ENCODE peak calls at places on chromosomes 6 and 20, in five cellular contexts. One of them, this sample, is unnamed.

GRCh38 chr20:62356948-62357667 is 10.0 kb downstream of the LAMA5 start:
- DNase-seq in RPMI7951: peak
- DNase-seq in ureter: no peak
- DNase-seq in cardiac fibroblast: peak
- DNase-seq in cardiac muscle cell: no peak
- DNase-seq in this sample: peak

GRCh38 chr6:72390548-72390947 is 231.3 kb upstream of the KCNQ5 start:
- DNase-seq in RPMI7951: no peak
- DNase-seq in ureter: no peak
- DNase-seq in cardiac fibroblast: no peak
- DNase-seq in cardiac muscle cell: peak
- DNase-seq in this sample: no peak

GRCh38 chr6:141203902-141204575 is 928.7 kb upstream of the GJE1 start:
- DNase-seq in RPMI7951: peak
- DNase-seq in ureter: no peak
- DNase-seq in cardiac fibroblast: peak
- DNase-seq in cardiac muscle cell: no peak
- DNase-seq in this sample: peak

GRCh38 chr6:13559251-13559650 is 15.2 kb upstream of the SIRT5 start:
- DNase-seq in RPMI7951: no peak
- DNase-seq in ureter: no peak
- DNase-seq in cardiac fibroblast: no peak
- DNase-seq in cardiac muscle cell: no peak
- DNase-seq in this sample: no peak

GRCh38 chr20:3224681-3225421 is 14.1 kb downstream of the SLC4A11 start:
- DNase-seq in RPMI7951: no peak
- DNase-seq in ureter: no peak
- DNase-seq in cardiac fibroblast: no peak
- DNase-seq in cardiac muscle cell: no peak
- DNase-seq in this sample: no peak

GRCh38 chr20:595330-596308 is 14.5 kb downstream of the TCF15 start:
- DNase-seq in RPMI7951: no peak
- DNase-seq in ureter: no peak
- DNase-seq in cardiac fibroblast: no peak
- DNase-seq in cardiac muscle cell: no peak
- DNase-seq in this sample: no peak

GRCh38 chr20:60680554-60680953 is 571.5 kb upstream of the CDH4 start:
- DNase-seq in RPMI7951: no peak
- DNase-seq in ureter: no peak
- DNase-seq in cardiac fibroblast: no peak
- DNase-seq in cardiac muscle cell: no peak
- DNase-seq in this sample: no peak

GRCh38 chr6:40476673-40477072 is 110.5 kb downstream of the LRFN2 start:
- DNase-seq in RPMI7951: no peak
- DNase-seq in ureter: no peak
- DNase-seq in cardiac fibroblast: no peak
- DNase-seq in cardiac muscle cell: no peak
- DNase-seq in this sample: no peak

GRCh38 chr6:118894425-118895240 is 681 bp downstream of the ASF1A start:
- DNase-seq in RPMI7951: peak
- DNase-seq in ureter: peak
- DNase-seq in cardiac fibroblast: peak
- DNase-seq in cardiac muscle cell: peak
- DNase-seq in this sample: no peak

GRCh38 chr20:20407891-20408805 is 40.2 kb downstream of the INSM1 start:
- DNase-seq in RPMI7951: peak
- DNase-seq in ureter: no peak
- DNase-seq in cardiac fibroblast: peak
- DNase-seq in cardiac muscle cell: no peak
- DNase-seq in this sample: peak

GRCh38 chr6:105270511-105270910 is 90.7 kb upstream of the POPDC3 start:
- DNase-seq in RPMI7951: peak
- DNase-seq in ureter: no peak
- DNase-seq in cardiac fibroblast: no peak
- DNase-seq in cardiac muscle cell: no peak
- DNase-seq in this sample: no peak

GRCh38 chr6:158205220-158205944 is 37.2 kb downstream of the GTF2H5 start:
- DNase-seq in RPMI7951: no peak
- DNase-seq in ureter: no peak
- DNase-seq in cardiac fibroblast: peak
- DNase-seq in cardiac muscle cell: peak
- DNase-seq in this sample: no peak

GRCh38 chr6:26103141-26103769 is 16.0 kb downstream of the HFE start:
- DNase-seq in RPMI7951: peak
- DNase-seq in ureter: no peak
- DNase-seq in cardiac fibroblast: peak
- DNase-seq in cardiac muscle cell: no peak
- DNase-seq in this sample: no peak

GRCh38 chr20:58378704-58379103 is 10.3 kb upstream of the VAPB start:
- DNase-seq in RPMI7951: no peak
- DNase-seq in ureter: no peak
- DNase-seq in cardiac fibroblast: no peak
- DNase-seq in cardiac muscle cell: no peak
- DNase-seq in this sample: no peak

GRCh38 chr6:126721581-126722145 is 381.7 kb downstream of the CENPW start:
- DNase-seq in RPMI7951: peak
- DNase-seq in ureter: no peak
- DNase-seq in cardiac fibroblast: peak
- DNase-seq in cardiac muscle cell: no peak
- DNase-seq in this sample: peak

This sample was measured in astrocyte of the cerebellum.